ENCODE peak calls at places on chromosomes 1 and 21, in four cellular contexts. R is H9, X is neuronal stem cell, Q is trophoblast cell. J is an unnamed sample.

GRCh38 chr1:213953816-213954215 is 34.0 kb upstream of the PROX1 start:
- DNase-seq in Q (no peak), R (no peak), X (no peak), J (no peak)

GRCh38 chr1:232149302-232150201 is 480.4 kb downstream of the SIPA1L2 start:
- DNase-seq in Q (no peak), X (no peak), R (no peak), J (peak; percentile 84)

GRCh38 chr1:211557894-211558625 is 20.9 kb downstream of the SLC30A1 start:
- DNase-seq in X (no peak), R (no peak), Q (no peak), J (no peak)

GRCh38 chr1:183932412-183932811 is 105.1 kb downstream of the COLGALT2 start:
- DNase-seq in Q (no peak), X (no peak), R (no peak), J (peak; percentile 90)

GRCh38 chr1:35894183-35894582 is 11.2 kb downstream of the AGO1 start:
- DNase-seq in X (no peak), Q (peak; percentile 51), R (no peak), J (peak; percentile 52)

GRCh38 chr1:186948542-186948941 is 119.8 kb downstream of the PLA2G4A start:
- DNase-seq in Q (no peak), X (no peak), R (no peak), J (no peak)

GRCh38 chr1:50978144-50978851 is 8.3 kb downstream of the CDKN2C start:
- DNase-seq in X (no peak), R (peak; percentile 90), Q (peak; percentile 46), J (peak; percentile 49)

GRCh38 chr1:160193091-160193819 is 2.9 kb downstream of the CASQ1 start:
- DNase-seq in X (peak; percentile 93), R (peak; percentile 90), Q (peak; percentile 94), J (peak; percentile 87)

GRCh38 chr1:3283849-3284248 is 170.6 kb upstream of the ARHGEF16 start:
- DNase-seq in Q (no peak), X (peak; percentile 37), R (peak; percentile 73), J (no peak)

GRCh38 chr1:227490001-227490400 is 73.4 kb upstream of the ZNF678 start:
- DNase-seq in R (no peak), X (no peak), Q (no peak), J (no peak)

GRCh38 chr1:207181838-207182237 is 77.8 kb downstream of the C4BPA start:
- DNase-seq in R (no peak), X (no peak), Q (peak; percentile 14), J (no peak)

GRCh38 chr1:152953761-152954160 is 6.8 kb downstream of the SPRR5 start:
- DNase-seq in Q (no peak), R (no peak), X (no peak), J (no peak)

GRCh38 chr1:197481101-197481500 is 213.0 kb downstream of the CRB1 start:
- DNase-seq in Q (no peak), R (no peak), X (no peak), J (no peak)

GRCh38 chr1:94865369-94865768 is 45.2 kb downstream of the SLC44A3 start:
- DNase-seq in Q (peak; percentile 23), X (no peak), R (no peak), J (peak; percentile 65)

GRCh38 chr21:41664881-41665765 is 101.7 kb downstream of the RIPK4 start:
- DNase-seq in R (no peak), Q (no peak), X (no peak), J (peak; percentile 67)

GRCh38 chr1:181097242-181097641 is 8.7 kb downstream of the IER5 start:
- DNase-seq in Q (no peak), X (no peak), R (no peak), J (peak; percentile 61)

GRCh38 chr1:235049217-235049616 is 79.4 kb downstream of the TOMM20 start:
- DNase-seq in R (no peak), X (no peak), Q (no peak), J (no peak)

GRCh38 chr1:43312212-43312623 is 11.4 kb downstream of the TIE1 start:
- DNase-seq in X (no peak), R (no peak), Q (no peak), J (no peak)

GRCh38 chr1:94646151-94646643 is 104.6 kb upstream of the F3 start:
- DNase-seq in R (no peak), Q (peak; percentile 92), X (no peak), J (peak; percentile 86)

GRCh38 chr1:109399326-109399957 is 1.7 kb upstream of the SORT1 start:
- DNase-seq in R (no peak), X (peak; percentile 76), Q (peak; percentile 93), J (peak; percentile 59)

GRCh38 chr1:97849350-97850339 is 71.2 kb downstream of the DPYD start:
- DNase-seq in Q (peak; percentile 34), R (no peak), X (no peak), J (peak; percentile 89)

GRCh38 chr1:220272841-220273090 is 513 bp upstream of the RAB3GAP2 start:
- DNase-seq in Q (no peak), X (no peak), R (no peak), J (no peak)

GRCh38 chr1:220272047-220272840 is at the start of gene RAB3GAP2:
- DNase-seq in X (peak; percentile 87), Q (peak; percentile 98), R (peak; percentile 96), J (peak; percentile 88)

GRCh38 chr1:220275430-220275829 is 3.2 kb upstream of the RAB3GAP2 start:
- DNase-seq in Q (no peak), R (no peak), X (no peak), J (no peak)

GRCh38 chr1:220271706-220272046 is 577 bp downstream of the RAB3GAP2 start:
- DNase-seq in R (no peak), X (no peak), Q (peak; percentile 16), J (peak; percentile 26)

DNA sequence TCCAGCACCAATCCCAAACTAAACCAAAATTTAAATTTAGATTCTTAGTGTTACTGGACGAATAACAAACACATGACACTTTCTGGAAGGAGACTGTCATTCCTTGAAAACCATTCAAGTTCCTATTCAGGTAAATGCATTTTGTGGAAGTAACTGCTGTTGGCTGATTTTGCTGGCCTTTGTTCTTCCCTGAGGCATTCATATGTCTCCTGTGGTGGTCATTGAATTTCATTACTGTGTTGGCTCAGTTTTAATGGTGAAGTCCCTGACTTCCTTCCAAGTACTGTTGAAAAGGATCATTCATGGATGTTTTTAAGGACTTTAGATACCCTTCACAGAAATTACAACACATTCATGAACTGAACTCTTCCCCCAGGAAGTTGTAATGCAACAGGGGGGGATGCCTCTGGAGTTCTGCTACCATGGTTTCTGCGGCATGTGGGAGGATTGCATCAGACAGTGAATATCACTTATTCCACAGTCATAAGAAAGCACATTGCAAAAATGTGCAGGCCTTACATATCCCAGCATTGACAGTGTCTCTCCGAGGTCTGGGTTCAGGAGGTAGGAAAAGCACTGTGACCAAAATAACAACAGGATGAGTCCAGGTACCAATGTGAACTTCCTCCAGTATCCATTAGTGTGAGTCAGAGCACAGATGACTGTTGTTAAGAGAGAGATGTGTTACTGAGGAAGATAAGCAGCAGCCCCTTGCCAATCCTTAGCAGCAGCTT is 2.0 kb upstream of the RAB3GAP2 start:
- DNase-seq in Q (no peak), X (no peak), R (no peak), J (peak; percentile 48)
- H3K4ac ChIP-seq in Q (no peak overlapping the region), X (no peak overlapping the region), R (no peak overlapping the region), J (no peak overlapping the region)

GRCh38 chr21:15065381-15066230 is 806 bp upstream of the NRIP1 start:
- DNase-seq in Q (peak; percentile 88), X (peak; percentile 73), R (peak; percentile 62), J (peak; percentile 86)

GRCh38 chr21:15063081-15063820 is 1.5 kb downstream of the NRIP1 start:
- DNase-seq in Q (no peak), R (no peak), X (no peak), J (peak; percentile 18)

GRCh38 chr21:15062566-15062965 is 2.2 kb downstream of the NRIP1 start:
- DNase-seq in X (no peak), R (no peak), Q (no peak), J (no peak)

GRCh38 chr21:15064576-15065380 is at the start of gene NRIP1:
- DNase-seq in X (peak; percentile 86), Q (peak; percentile 92), R (peak; percentile 72), J (peak; percentile 87)

GRCh38 chr21:15063821-15064575 is 802 bp downstream of the NRIP1 start:
- DNase-seq in Q (peak; percentile 46), X (no peak), R (peak; percentile 46), J (no peak)
- H3K4ac ChIP-seq in Q (peak overlapping the region; percentile 98), X (no peak overlapping the region), R (no peak overlapping the region), J (peak overlapping the region; percentile 73)

GRCh38 chr1:231019711-231020110 is 20.3 kb downstream of the FAM89A start:
- DNase-seq in R (no peak), X (no peak), Q (peak; percentile 4), J (no peak)
- H3K4ac ChIP-seq in R (no peak overlapping the region), X (peak overlapping the region; percentile 42), Q (no peak overlapping the region), J (no peak overlapping the region)

DNA sequence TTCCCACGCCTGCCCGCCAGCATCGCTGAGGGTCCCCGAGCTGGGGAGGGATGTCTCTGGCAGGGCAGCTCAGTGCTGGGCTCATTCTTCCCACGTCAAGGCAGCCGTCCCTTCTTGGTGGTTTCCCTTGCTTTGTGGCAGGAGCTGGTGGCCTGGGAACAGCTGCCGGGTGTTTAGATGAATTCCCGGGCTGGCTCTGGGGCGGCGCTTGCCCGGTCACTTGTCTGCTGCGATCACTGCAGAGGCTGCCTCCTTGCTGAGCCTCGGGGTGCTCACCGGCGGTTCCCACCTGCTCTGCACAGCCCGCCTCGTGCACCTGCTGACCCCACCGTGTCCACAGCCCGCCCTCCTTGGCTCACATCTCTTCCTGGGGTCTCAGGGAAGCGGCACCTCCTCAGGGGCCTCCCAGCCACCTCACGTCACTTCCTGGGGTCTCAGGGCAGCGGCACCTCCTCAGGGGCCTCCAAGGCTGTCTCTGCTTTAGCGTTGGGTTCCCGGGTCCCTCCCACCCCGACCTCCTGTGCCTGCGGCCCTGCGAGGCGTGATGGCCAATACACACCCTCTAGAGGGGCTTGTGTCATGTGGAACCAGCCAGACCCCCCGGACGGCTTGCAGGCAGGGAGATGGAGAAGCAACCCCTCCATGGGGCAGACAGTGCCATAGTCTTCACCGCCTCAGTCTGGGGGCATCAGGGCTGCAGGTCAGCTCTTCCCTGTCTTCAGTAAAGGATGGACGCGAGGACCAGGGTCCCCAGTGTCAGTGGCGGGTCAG is 13.5 kb downstream of the COL18A1 start:
- DNase-seq in R (no peak), Q (no peak), X (no peak), J (no peak)
- H3K4ac ChIP-seq in R (no peak overlapping the region), Q (peak overlapping the region; percentile 7), X (no peak overlapping the region), J (no peak overlapping the region)

DNA sequence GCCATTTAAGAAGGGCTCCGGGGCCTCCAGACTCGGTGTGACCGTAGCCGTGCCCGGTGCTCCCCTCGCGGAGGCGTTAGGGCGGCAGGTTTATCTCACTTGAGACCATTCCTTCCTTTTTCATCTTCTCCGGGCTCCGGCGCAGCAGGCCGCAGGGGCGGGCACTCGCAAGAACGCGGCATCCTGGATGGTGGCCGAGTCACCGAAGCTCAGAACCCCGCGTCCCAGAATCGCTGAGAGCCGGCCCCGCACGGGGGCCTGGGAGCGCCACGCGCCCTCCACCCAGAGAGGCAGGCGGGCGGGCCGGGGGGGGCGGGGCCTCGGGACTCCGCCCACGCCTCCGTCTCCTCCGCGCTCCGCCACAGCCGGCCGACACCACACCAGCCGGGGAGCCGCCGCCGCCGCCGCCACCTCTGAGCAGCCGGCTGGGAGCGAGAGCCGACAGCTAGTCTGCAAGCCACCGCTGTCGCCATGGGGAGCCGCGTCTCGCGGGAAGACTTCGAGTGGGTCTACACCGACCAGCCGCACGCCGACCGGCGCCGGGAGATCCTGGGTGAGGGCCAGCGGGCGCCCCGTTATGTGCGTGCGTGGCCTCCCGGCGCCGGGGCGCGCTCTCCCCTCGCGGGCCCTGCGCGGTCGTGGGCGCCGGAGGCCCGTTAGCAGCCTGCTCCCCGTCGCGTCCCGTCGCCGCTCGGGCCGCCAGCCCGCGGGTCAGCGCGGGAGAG is at the start of gene DEGS1:
- DNase-seq in X (peak; percentile 90), R (peak; percentile 92), Q (peak; percentile 80), J (peak; percentile 73)
- H3K4ac ChIP-seq in X (no peak within 1 kb of the TSS), R (no peak within 1 kb of the TSS), Q (peak within 1 kb of the TSS; percentile 98), J (peak within 1 kb of the TSS; percentile 96)